ENCODE peak calls at places on chromosomes 12 and 14, in eight cellular contexts. U, Q, C, H, W, E, N and Z are unnamed samples.

GRCh38 chr14:53792909-53793308 is 163.7 kb downstream of the BMP4 start:
- DNase-seq in U (no peak), Q (no peak), C (no peak), H (no peak), W (no peak), E (no peak), N (no peak), Z (no peak)

GRCh38 chr14:68255697-68256178 is 436.2 kb downstream of the RAD51B start:
- DNase-seq in U (no peak), Q (peak; percentile 93), C (no peak), H (no peak), W (peak; percentile 77), E (peak; percentile 93), N (no peak), Z (no peak)

GRCh38 chr12:27333311-27334009 is 824 bp downstream of the BMAL2 start:
- DNase-seq in U (peak; percentile 25), Q (no peak), C (peak; percentile 89), H (peak; percentile 5), W (peak; percentile 68), E (no peak), N (peak; percentile 53), Z (no peak)

GRCh38 chr12:23938422-23938821 is 11.0 kb downstream of the SOX5 start:
- DNase-seq in U (no peak), Q (no peak), C (no peak), H (no peak), W (no peak), E (no peak), N (no peak), Z (no peak)

GRCh38 chr14:45785240-45785639 is 532.2 kb upstream of the MIS18BP1 start:
- DNase-seq in U (no peak), Q (no peak), C (no peak), H (no peak), W (peak; percentile 76), E (no peak), N (no peak), Z (no peak)

GRCh38 chr12:111570090-111570961 is 28.8 kb downstream of the ATXN2 start:
- DNase-seq in U (no peak), Q (peak; percentile 94), C (no peak), H (no peak), W (peak; percentile 73), E (peak; percentile 92), N (no peak), Z (no peak)

GRCh38 chr14:85766295-85766694 is 236.4 kb downstream of the FLRT2 start:
- DNase-seq in U (no peak), Q (no peak), C (no peak), H (no peak), W (no peak), E (no peak), N (no peak), Z (no peak)

GRCh38 chr12:14614704-14615121 is 47.0 kb upstream of the PLBD1 start:
- DNase-seq in U (no peak), Q (no peak), C (no peak), H (no peak), W (no peak), E (no peak), N (no peak), Z (no peak)

GRCh38 chr12:119940881-119941280 is 48.2 kb upstream of the BICDL1 start:
- DNase-seq in U (no peak), Q (peak; percentile 85), C (peak; percentile 2), H (no peak), W (peak; percentile 92), E (peak; percentile 68), N (no peak), Z (peak; percentile 55)

GRCh38 chr12:89951050-89951693 is 242.5 kb upstream of the ATP2B1 start:
- DNase-seq in U (no peak), Q (peak; percentile 56), C (no peak), H (no peak), W (peak; percentile 79), E (peak; percentile 84), N (no peak), Z (no peak)

GRCh38 chr12:123441523-123442164 is 5.2 kb upstream of the RILPL2 start:
- DNase-seq in U (no peak), Q (no peak), C (no peak), H (no peak), W (no peak), E (no peak), N (no peak), Z (no peak)

GRCh38 chr14:77286554-77286953 is 15.5 kb upstream of the NGB start:
- DNase-seq in U (no peak), Q (no peak), C (no peak), H (no peak), W (no peak), E (no peak), N (no peak), Z (no peak)

GRCh38 chr12:96215933-96216273 is 21.7 kb downstream of the ELK3 start:
- DNase-seq in U (no peak), Q (no peak), C (no peak), H (no peak), W (no peak), E (no peak), N (no peak), Z (no peak)

GRCh38 chr12:47264951-47265350 is 185.2 kb upstream of the AMIGO2 start:
- DNase-seq in U (no peak), Q (no peak), C (no peak), H (no peak), W (no peak), E (no peak), N (no peak), Z (no peak)

GRCh38 chr12:89073027-89073398 is 279.3 kb downstream of the DUSP6 start:
- DNase-seq in U (no peak), Q (peak; percentile 88), C (no peak), H (no peak), W (no peak), E (peak; percentile 96), N (no peak), Z (no peak)

GRCh38 chr12:132771126-132771838 is 9.7 kb upstream of the ANKLE2 start:
- DNase-seq in U (no peak), Q (peak; percentile 33), C (peak; percentile 85), H (no peak), W (no peak), E (peak; percentile 61), N (no peak), Z (no peak)

GRCh38 chr12:120761581-120761980 is 36.0 kb downstream of the ACADS start:
- DNase-seq in U (peak; percentile 81), Q (peak; percentile 39), C (no peak), H (peak; percentile 67), W (peak; percentile 59), E (peak; percentile 57), N (peak; percentile 65), Z (no peak)

GRCh38 chr12:58537278-58537677 is 383.0 kb downstream of the LRIG3 start:
- DNase-seq in U (no peak), Q (peak; percentile 78), C (no peak), H (no peak), W (no peak), E (peak; percentile 82), N (no peak), Z (no peak)

DNA sequence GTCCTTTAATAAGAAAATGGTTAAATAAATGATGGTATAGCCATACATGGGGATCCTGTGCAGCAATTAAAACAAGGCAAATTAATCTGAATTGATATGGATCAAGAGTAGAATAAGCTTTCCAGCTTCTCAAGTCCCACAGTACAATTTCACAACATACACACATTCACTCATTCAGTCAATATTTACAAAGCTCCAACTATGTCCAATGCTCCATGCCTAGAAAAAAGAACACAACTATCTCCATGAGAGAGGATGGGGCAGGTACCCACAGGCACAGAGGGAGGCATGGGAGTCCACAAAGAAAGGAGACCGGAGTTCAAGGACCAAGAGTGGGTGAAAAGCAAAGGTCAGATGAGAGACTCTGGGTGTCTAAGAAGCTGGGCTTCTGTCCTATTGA is 12.6 kb downstream of the TMCC3 start:
- DNase-seq in U (no peak), Q (no peak), C (no peak), H (no peak), W (no peak), E (no peak), N (no peak), Z (no peak)
- H3K36me3 ChIP-seq in U (no peaks in the 10 kb centered on the region), Q (no peaks in the 10 kb centered on the region), C (no peaks in the 10 kb centered on the region), H (no peaks in the 10 kb centered on the region), W (no peaks in the 10 kb centered on the region), E (no peaks in the 10 kb centered on the region), N (no peaks in the 10 kb centered on the region), Z (no peaks in the 10 kb centered on the region)

GRCh38 chr14:91280129-91280528 is 35.6 kb upstream of the GPR68 start:
- DNase-seq in U (no peak), Q (no peak), C (no peak), H (no peak), W (no peak), E (no peak), N (no peak), Z (no peak)
- H3K36me3 ChIP-seq in U (no peaks in the 10 kb centered on the region), Q (no peaks in the 10 kb centered on the region), C (peaks cover 98% of the 10 kb centered on the region), H (no peaks in the 10 kb centered on the region), W (no peaks in the 10 kb centered on the region), E (no peaks in the 10 kb centered on the region), N (peaks cover 12% of the 10 kb centered on the region), Z (peaks cover 45% of the 10 kb centered on the region)

DNA sequence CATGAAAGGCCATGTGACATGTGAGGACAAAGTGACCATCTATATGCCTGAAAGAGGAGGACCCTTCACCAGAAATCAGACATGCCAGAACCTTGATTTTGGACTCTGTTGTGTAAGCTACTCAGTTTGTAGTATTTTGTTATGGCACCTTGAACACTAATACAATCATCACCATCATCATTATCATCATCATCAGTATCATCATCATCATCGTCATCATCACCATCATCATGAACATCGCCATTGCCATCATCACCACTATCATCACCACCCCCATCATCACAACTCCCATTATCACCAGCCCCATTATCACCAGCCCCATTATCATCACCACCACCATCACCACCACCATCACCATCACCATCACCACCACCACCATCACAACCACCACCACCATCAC is 15.9 kb downstream of the ISCU start:
- DNase-seq in U (no peak), Q (no peak), C (no peak), H (no peak), W (no peak), E (no peak), N (no peak), Z (no peak)
- H3K36me3 ChIP-seq in U (no peaks in the 10 kb centered on the region), Q (no peaks in the 10 kb centered on the region), C (no peaks in the 10 kb centered on the region), H (no peaks in the 10 kb centered on the region), W (no peaks in the 10 kb centered on the region), E (no peaks in the 10 kb centered on the region), N (no peaks in the 10 kb centered on the region), Z (no peaks in the 10 kb centered on the region)

GRCh38 chr14:94338023-94338422 is 14.9 kb upstream of the SERPINA6 start:
- DNase-seq in U (no peak), Q (no peak), C (no peak), H (no peak), W (no peak), E (no peak), N (no peak), Z (no peak)
- H3K36me3 ChIP-seq in U (no peaks in the 10 kb centered on the region), Q (no peaks in the 10 kb centered on the region), C (no peaks in the 10 kb centered on the region), H (no peaks in the 10 kb centered on the region), W (no peaks in the 10 kb centered on the region), E (no peaks in the 10 kb centered on the region), N (no peaks in the 10 kb centered on the region), Z (no peaks in the 10 kb centered on the region)

DNA sequence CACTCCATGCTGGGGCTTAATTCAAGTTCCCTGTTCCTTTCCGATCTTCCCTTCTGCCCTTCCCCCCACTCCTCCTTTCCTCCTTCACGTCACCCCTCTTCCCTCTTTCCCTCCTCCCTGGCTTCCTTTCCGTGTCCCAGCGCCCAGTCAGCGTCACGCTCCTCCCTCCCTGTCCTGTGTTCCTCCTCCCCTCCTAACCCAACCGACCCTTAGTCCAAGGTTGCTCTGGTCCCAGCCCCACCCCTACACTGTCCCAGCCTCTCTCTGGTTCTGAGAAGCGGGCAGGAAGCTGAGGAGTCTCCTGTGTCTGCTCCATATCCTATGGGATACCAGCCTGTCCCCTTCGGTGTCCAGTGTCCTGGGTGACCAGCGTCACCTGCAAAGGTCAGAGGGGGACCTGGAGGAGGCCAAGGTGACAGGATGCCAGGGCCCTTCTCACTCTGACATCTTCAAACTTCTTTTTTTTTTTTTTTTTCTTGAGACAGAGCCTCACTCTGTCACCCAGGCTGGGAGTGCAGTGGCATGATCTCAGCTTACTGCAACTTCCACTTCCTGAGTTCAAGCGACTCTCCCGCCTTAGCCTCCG is 56.2 kb upstream of the TSPAN9 start:
- DNase-seq in U (no peak), Q (no peak), C (no peak), H (no peak), W (no peak), E (no peak), N (no peak), Z (no peak)
- H3K36me3 ChIP-seq in U (no peaks in the 10 kb centered on the region), Q (peaks cover 2% of the 10 kb centered on the region), C (no peaks in the 10 kb centered on the region), H (peaks cover 10% of the 10 kb centered on the region), W (peaks cover 7% of the 10 kb centered on the region), E (peaks cover 17% of the 10 kb centered on the region), N (no peaks in the 10 kb centered on the region), Z (peaks cover 40% of the 10 kb centered on the region)